ENCODE peak calls at places on chromosomes 7 and 10, in seven cellular contexts. F, Q, B, L, R, A and T are unnamed samples.
A peak's percentile ranks its signal among the peaks of the same experiment; 100 is the strongest.

GRCh38 chr7:32611201-32611691 is 116.0 kb downstream of the AVL9 start:
- DNase-seq in F (no peak), Q (no peak), B (no peak), L (no peak), R (no peak), A (no peak), T (peak; percentile 49)

GRCh38 chr10:124627851-124628675 is 116.1 kb downstream of the FAM53B start:
- DNase-seq in F (peak; percentile 45), Q (no peak), B (no peak), L (no peak), R (no peak), A (no peak), T (no peak)

GRCh38 chr10:43203491-43204393 is 63.1 kb downstream of the RASGEF1A start:
- DNase-seq in F (peak; percentile 54), Q (peak; percentile 22), B (peak; percentile 52), L (no peak), R (no peak), A (peak; percentile 49), T (no peak)

GRCh38 chr10:103890194-103890658 is 27.8 kb downstream of the STN1 start:
- DNase-seq in F (no peak), Q (no peak), B (no peak), L (peak; percentile 34), R (no peak), A (no peak), T (no peak)

GRCh38 chr7:140059288-140060242 is 3.2 kb downstream of the PARP12 start:
- DNase-seq in F (no peak), Q (peak; percentile 89), B (peak; percentile 81), L (peak; percentile 94), R (no peak), A (peak; percentile 43), T (peak; percentile 83)

GRCh38 chr10:43125881-43126731 is 12.1 kb upstream of the CSGALNACT2 start:
- DNase-seq in F (no peak), Q (no peak), B (no peak), L (no peak), R (no peak), A (peak; percentile 43), T (no peak)

GRCh38 chr10:74855027-74855426 is 28.6 kb downstream of the KAT6B start:
- DNase-seq in F (peak; percentile 55), Q (peak; percentile 25), B (peak; percentile 62), L (peak; percentile 2), R (no peak), A (no peak), T (no peak)

GRCh38 chr7:12635830-12636229 is 51.6 kb upstream of the ARL4A start:
- DNase-seq in F (no peak), Q (peak; percentile 28), B (no peak), L (peak; percentile 14), R (no peak), A (no peak), T (no peak)

GRCh38 chr7:44533301-44534055 is 7.7 kb downstream of the NPC1L1 start:
- DNase-seq in F (no peak), Q (peak; percentile 71), B (peak; percentile 34), L (peak; percentile 37), R (no peak), A (no peak), T (no peak)

GRCh38 chr7:64628721-64629120 is 37.2 kb upstream of the ZNF107 start:
- DNase-seq in F (no peak), Q (no peak), B (no peak), L (no peak), R (no peak), A (no peak), T (no peak)

GRCh38 chr7:115004121-115004520 is 82.2 kb downstream of the MDFIC start:
- DNase-seq in F (no peak), Q (no peak), B (no peak), L (peak; percentile 5), R (no peak), A (no peak), T (no peak)

GRCh38 chr10:71206911-71207310 is 5.5 kb upstream of the UNC5B start:
- DNase-seq in F (no peak), Q (no peak), B (no peak), L (no peak), R (no peak), A (no peak), T (no peak)

GRCh38 chr10:72309290-72310240 is 35.8 kb downstream of the DDIT4 start:
- DNase-seq in F (no peak), Q (no peak), B (no peak), L (peak; percentile 71), R (no peak), A (no peak), T (no peak)

GRCh38 chr7:120989571-120990220 is 1.2 kb downstream of the CPED1 start:
- DNase-seq in F (no peak), Q (peak; percentile 53), B (peak; percentile 31), L (peak; percentile 48), R (no peak), A (no peak), T (peak; percentile 50)

GRCh38 chr10:43075612-43076003 is 1.3 kb upstream of the RET start:
- DNase-seq in F (peak; percentile 60), Q (no peak), B (peak; percentile 75), L (peak; percentile 16), R (no peak), A (no peak), T (no peak)

GRCh38 chr7:48887500-48887899 is 36.8 kb upstream of the CDC14C start:
- DNase-seq in F (no peak), Q (no peak), B (no peak), L (peak; percentile 4), R (no peak), A (no peak), T (peak; percentile 0)

GRCh38 chr7:100983451-100984187 is 14.3 kb downstream of the MUC12 start:
- DNase-seq in F (no peak), Q (peak; percentile 92), B (no peak), L (peak; percentile 93), R (no peak), A (no peak), T (peak; percentile 60)

GRCh38 chr10:110206988-110207804 is at the start of gene MXI1:
- DNase-seq in F (peak; percentile 77), Q (peak; percentile 83), B (peak; percentile 85), L (peak; percentile 92), R (peak; percentile 71), A (peak; percentile 64), T (peak; percentile 85)

GRCh38 chr7:73342645-73343044 is 14.7 kb downstream of the FKBP6 start:
- DNase-seq in F (no peak), Q (peak; percentile 80), B (peak; percentile 74), L (peak; percentile 64), R (peak; percentile 26), A (no peak), T (peak; percentile 78)

GRCh38 chr7:73931502-73931901 is 70.5 kb downstream of the TMEM270 start:
- DNase-seq in F (no peak), Q (no peak), B (no peak), L (no peak), R (no peak), A (no peak), T (no peak)

GRCh38 chr10:16891375-16892313 is 74.4 kb upstream of the RSU1 start:
- DNase-seq in F (peak; percentile 52), Q (peak; percentile 82), B (peak; percentile 25), L (peak; percentile 92), R (peak; percentile 53), A (peak; percentile 54), T (peak; percentile 82)

GRCh38 chr7:63071396-63071795 is 927.3 kb upstream of the ZNF722 start:
- DNase-seq in F (no peak), Q (no peak), B (no peak), L (no peak), R (no peak), A (peak; percentile 23), T (no peak)

DNA sequence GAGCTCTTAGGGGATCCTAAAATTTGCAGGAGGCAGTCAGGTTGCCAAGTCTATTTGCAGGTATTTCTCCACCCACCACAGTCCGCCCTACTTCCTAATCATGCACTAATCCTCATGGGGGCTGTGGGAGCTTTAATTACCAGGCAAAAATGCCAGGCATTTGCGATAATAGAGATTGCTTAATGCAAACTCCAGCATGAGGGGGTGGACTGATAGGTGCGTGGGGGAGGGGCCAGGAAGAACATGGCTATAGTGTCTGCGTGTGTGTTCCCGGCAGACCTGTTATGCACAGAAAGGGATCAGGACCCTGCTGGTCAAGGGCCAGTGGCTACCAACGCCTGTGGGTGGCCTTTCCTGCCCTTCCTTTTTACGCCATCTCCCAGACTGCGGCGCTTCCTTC is 15.6 kb upstream of the AQP1 start:
- DNase-seq in F (no peak), Q (no peak), B (no peak), L (no peak), R (no peak), A (no peak), T (no peak)
- H3K4me1 ChIP-seq in F (peaks cover 18% of the 10 kb centered on the region), Q (peaks cover 62% of the 10 kb centered on the region), B (no peaks in the 10 kb centered on the region), L (no peaks in the 10 kb centered on the region), R (peaks cover 7% of the 10 kb centered on the region), A (no peaks in the 10 kb centered on the region), T (peaks cover 9% of the 10 kb centered on the region)

DNA sequence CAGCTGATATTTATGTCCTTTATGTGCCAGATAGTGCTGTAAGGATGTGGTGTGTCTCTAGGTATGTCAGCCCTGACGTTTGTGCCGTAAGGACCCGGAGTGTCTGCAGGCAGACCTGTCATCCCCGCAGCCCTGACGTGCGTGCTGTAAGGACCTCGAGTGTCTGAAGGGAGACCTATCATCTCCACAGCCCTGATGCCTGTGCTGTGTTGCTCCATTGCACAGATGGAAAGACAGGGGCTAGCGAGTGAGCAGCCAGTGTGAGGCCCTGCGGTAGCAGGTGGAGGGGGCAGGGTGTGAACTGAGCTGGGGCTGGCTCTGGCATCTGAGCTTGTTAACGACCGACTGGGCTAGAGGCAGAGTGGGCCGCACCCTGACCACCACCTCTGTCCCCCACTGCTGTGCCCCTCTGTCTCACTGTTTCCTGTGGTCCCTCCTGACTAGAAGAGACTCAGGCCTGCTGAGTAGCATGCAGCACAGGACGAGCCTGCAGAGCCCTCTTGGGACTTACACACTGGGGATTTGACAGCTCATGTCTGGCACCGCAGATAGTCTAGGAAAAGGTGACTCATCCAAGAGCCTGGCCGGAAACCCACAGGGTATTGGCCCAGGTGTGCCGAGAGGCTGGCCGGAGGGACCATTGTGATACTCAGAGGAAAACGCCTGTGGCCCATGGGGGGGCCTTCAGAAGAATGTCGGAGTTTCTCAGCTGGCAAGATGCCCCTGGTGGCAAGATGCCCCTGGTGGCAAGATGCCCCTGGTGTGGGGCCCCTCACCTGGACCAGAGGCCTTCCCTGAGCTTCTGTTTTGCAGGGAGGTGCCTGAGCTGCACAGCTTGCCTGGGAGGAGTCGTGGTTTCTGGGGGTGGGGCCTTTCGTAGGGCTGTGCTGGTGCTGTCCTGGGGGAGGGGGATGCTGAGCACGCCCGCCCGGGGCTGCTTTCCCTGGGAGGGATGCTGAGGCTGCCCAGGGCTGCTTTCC is 34.3 kb downstream of the INPP5A start:
- DNase-seq in F (peak; percentile 99), Q (peak; percentile 87), B (peak; percentile 65), L (peak; percentile 92), R (peak; percentile 15), A (peak; percentile 69), T (peak; percentile 63)
- H3K4me3 ChIP-seq in F (peak overlapping the region; percentile 62), Q (no peak overlapping the region), B (no peak overlapping the region), L (no peak overlapping the region), R (no peak overlapping the region), A (no peak overlapping the region), T (no peak overlapping the region)

GRCh38 chr7:16638282-16639265 is 7.0 kb downstream of the ANKMY2 start:
- DNase-seq in F (no peak), Q (no peak), B (no peak), L (no peak), R (no peak), A (no peak), T (no peak)
- H3K36me3 ChIP-seq in F (peaks cover 3% of the 10 kb centered on the region), Q (peaks cover 16% of the 10 kb centered on the region), B (peaks cover 14% of the 10 kb centered on the region), L (no peaks in the 10 kb centered on the region), R (peaks cover 42% of the 10 kb centered on the region), A (no peaks in the 10 kb centered on the region), T (no peaks in the 10 kb centered on the region)

DNA sequence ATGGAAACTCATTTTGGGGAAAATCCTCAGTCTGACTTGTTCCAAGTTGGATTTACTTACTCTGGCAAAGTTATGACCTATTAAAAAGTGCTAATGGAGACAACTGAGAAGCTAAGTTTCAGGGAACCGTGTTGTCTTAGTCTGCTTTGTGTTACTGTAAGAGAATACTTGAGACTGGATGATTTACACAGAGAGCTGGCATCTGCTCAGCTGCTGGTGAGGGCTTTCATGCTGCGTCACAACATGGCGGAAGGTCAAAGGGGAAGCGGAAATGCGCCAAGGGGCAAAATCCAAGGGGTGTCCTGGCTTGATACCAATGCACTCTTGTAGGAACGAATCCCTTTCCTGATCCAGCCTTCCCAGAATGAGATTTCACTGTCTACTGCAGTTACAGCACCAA is 46.4 kb downstream of the MTURN start:
- DNase-seq in F (no peak), Q (no peak), B (no peak), L (no peak), R (no peak), A (no peak), T (no peak)
- H3K4me1 ChIP-seq in F (peaks cover 75% of the 10 kb centered on the region), Q (no peaks in the 10 kb centered on the region), B (no peaks in the 10 kb centered on the region), L (peaks cover 19% of the 10 kb centered on the region), R (no peaks in the 10 kb centered on the region), A (peaks cover 4% of the 10 kb centered on the region), T (no peaks in the 10 kb centered on the region)